ENCODE peak calls at places on chromosomes 5 and 9, in nine cellular contexts. G is AG10803, P is astrocyte of the spinal cord, K is cardiac muscle cell, W is H1, J is GM23338, E is A673, Z is right atrium auricular region, N is NB4. C is an unnamed sample.

GRCh38 chr9:79969383-79969782 is 397.6 kb downstream of the TLE4 start:
- DNase-seq in G (no peak), P (no peak), K (no peak), W (no peak), J (no peak), E (no peak), Z (no peak), N (no peak), C (no peak)

GRCh38 chr9:97864396-97864795 is 11.4 kb downstream of the FOXE1 start:
- DNase-seq in G (no peak), P (no peak), K (no peak), W (no peak), J (no peak), E (no peak), Z (no peak), N (no peak), C (no peak)

GRCh38 chr9:137676998-137677397 is 58.2 kb downstream of the EHMT1 start:
- DNase-seq in G (no peak), P (no peak), K (no peak), W (no peak), J (no peak), E (no peak), Z (no peak), N (peak; percentile 28), C (no peak)

GRCh38 chr9:105842023-105842644 is 147.8 kb downstream of the TMEM38B start:
- DNase-seq in G (peak; percentile 22), P (peak; percentile 51), K (peak; percentile 57), W (no peak), J (peak; percentile 69), E (peak; percentile 46), Z (no peak), N (peak; percentile 50), C (no peak)

GRCh38 chr5:129664336-129664937 is 83.5 kb upstream of the MINAR2 start:
- DNase-seq in G (no peak), P (peak; percentile 62), K (peak; percentile 41), W (peak; percentile 66), J (peak; percentile 65), E (peak; percentile 78), Z (peak; percentile 66), N (peak; percentile 49), C (no peak)

GRCh38 chr5:36356915-36357314 is 55.2 kb upstream of the RANBP3L start:
- DNase-seq in G (no peak), P (no peak), K (no peak), W (no peak), J (no peak), E (no peak), Z (no peak), N (no peak), C (no peak)

GRCh38 chr5:87390075-87390474 is 22.7 kb downstream of the CCNH start:
- DNase-seq in G (no peak), P (no peak), K (no peak), W (no peak), J (no peak), E (no peak), Z (no peak), N (no peak), C (no peak)

GRCh38 chr9:73270967-73271722 is 119.5 kb downstream of the ANXA1 start:
- DNase-seq in G (peak; percentile 78), P (peak; percentile 86), K (no peak), W (no peak), J (no peak), E (peak; percentile 75), Z (no peak), N (peak; percentile 69), C (no peak)

GRCh38 chr9:126057461-126057860 is 269.2 kb upstream of the MVB12B start:
- DNase-seq in G (no peak), P (no peak), K (no peak), W (no peak), J (no peak), E (no peak), Z (no peak), N (no peak), C (no peak)

GRCh38 chr5:61053937-61054336 is 108.3 kb downstream of the SMIM15 start:
- DNase-seq in G (no peak), P (no peak), K (no peak), W (no peak), J (no peak), E (no peak), Z (no peak), N (no peak), C (no peak)

GRCh38 chr5:65191554-65192126 is 290.1 kb downstream of the ADAMTS6 start:
- DNase-seq in G (no peak), P (peak; percentile 46), K (no peak), W (no peak), J (no peak), E (no peak), Z (no peak), N (no peak), C (no peak)

GRCh38 chr9:22331533-22331932 is 115.1 kb upstream of the DMRTA1 start:
- DNase-seq in G (no peak), P (no peak), K (no peak), W (no peak), J (no peak), E (no peak), Z (no peak), N (no peak), C (no peak)

GRCh38 chr9:19286634-19287188 is 56.2 kb downstream of the DENND4C start:
- DNase-seq in G (no peak), P (peak; percentile 19), K (peak; percentile 2), W (no peak), J (no peak), E (no peak), Z (no peak), N (no peak), C (no peak)

GRCh38 chr5:80346055-80346454 is 26.3 kb downstream of the SPZ1 start:
- DNase-seq in G (no peak), P (peak; percentile 2), K (peak; percentile 34), W (no peak), J (peak; percentile 77), E (peak; percentile 30), Z (no peak), N (peak; percentile 56), C (no peak)

GRCh38 chr5:72151646-72152045 is 44.4 kb downstream of the MAP1B start:
- DNase-seq in G (no peak), P (no peak), K (no peak), W (no peak), J (no peak), E (no peak), Z (no peak), N (no peak), C (no peak)

GRCh38 chr5:72151169-72151568 is 43.9 kb downstream of the MAP1B start:
- DNase-seq in G (peak; percentile 64), P (no peak), K (no peak), W (no peak), J (no peak), E (no peak), Z (no peak), N (no peak), C (no peak)

GRCh38 chr5:72152506-72152905 is 45.2 kb downstream of the MAP1B start:
- DNase-seq in G (peak; percentile 46), P (peak; percentile 66), K (no peak), W (no peak), J (no peak), E (no peak), Z (no peak), N (no peak), C (no peak)

GRCh38 chr5:72147601-72148000 is 40.3 kb downstream of the MAP1B start:
- DNase-seq in G (no peak), P (no peak), K (no peak), W (no peak), J (no peak), E (no peak), Z (no peak), N (no peak), C (no peak)

GRCh38 chr5:72149742-72150141 is 42.5 kb downstream of the MAP1B start:
- DNase-seq in G (no peak), P (no peak), K (no peak), W (no peak), J (no peak), E (peak; percentile 37), Z (no peak), N (no peak), C (no peak)
- TF ChIP-seq CTCF in G (peak; percentile 35), P (peak; percentile 22), K (peak; percentile 25), W (no peak), J (no peak), E (peak; percentile 50), Z (no peak), N (no peak), C (peak; percentile 38)

GRCh38 chr5:128493657-128494329 is 44.3 kb downstream of the FBN2 start:
- DNase-seq in G (no peak), P (no peak), K (no peak), W (no peak), J (peak; percentile 8), E (no peak), Z (no peak), N (no peak), C (no peak)

GRCh38 chr5:128491291-128491690 is 46.8 kb downstream of the FBN2 start:
- DNase-seq in G (no peak), P (no peak), K (no peak), W (no peak), J (peak; percentile 22), E (no peak), Z (no peak), N (peak; percentile 50), C (no peak)

GRCh38 chr5:128498844-128499455 is 39.1 kb downstream of the FBN2 start:
- DNase-seq in G (peak; percentile 60), P (peak; percentile 84), K (peak; percentile 64), W (no peak), J (peak; percentile 66), E (peak; percentile 55), Z (no peak), N (peak; percentile 53), C (no peak)

GRCh38 chr5:128494516-128494915 is 43.5 kb downstream of the FBN2 start:
- DNase-seq in G (no peak), P (no peak), K (no peak), W (no peak), J (peak; percentile 55), E (peak; percentile 4), Z (no peak), N (peak; percentile 8), C (no peak)
- TF ChIP-seq CTCF in G (no peak), P (peak; percentile 39), K (peak; percentile 23), W (peak; percentile 46), J (peak; percentile 66), E (peak; percentile 32), Z (no peak), N (peak; percentile 17), C (peak; percentile 36)

DNA sequence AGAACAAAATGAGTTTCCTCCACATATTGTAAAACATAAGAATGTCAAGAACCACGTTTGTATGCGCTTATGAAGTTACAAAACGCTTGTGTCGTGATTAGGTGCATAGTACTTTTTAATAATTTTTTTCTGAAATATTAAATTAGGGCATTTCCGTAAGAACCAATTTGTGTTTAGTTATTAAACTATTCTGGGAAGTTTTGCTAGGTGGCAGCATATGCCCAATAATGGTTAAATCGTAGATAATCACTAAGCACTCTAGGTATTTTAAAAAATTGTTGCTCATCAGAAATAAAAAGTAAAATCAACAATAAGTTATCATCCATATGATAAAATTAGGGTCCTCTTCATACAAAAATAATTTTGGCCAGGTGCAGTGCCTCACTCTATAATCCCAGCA is 5.4 kb downstream of the SRFBP1 start:
- DNase-seq in G (peak; percentile 55), P (peak; percentile 69), K (no peak), W (no peak), J (no peak), E (peak; percentile 38), Z (no peak), N (no peak), C (no peak)
- TF ChIP-seq CTCF in G (peak; percentile 63), P (peak; percentile 41), K (peak; percentile 44), W (no peak), J (no peak), E (peak; percentile 59), Z (no peak), N (no peak), C (peak; percentile 64)

GRCh38 chr9:101668466-101668865 is 70.0 kb downstream of the GRIN3A start:
- DNase-seq in G (no peak), P (no peak), K (no peak), W (no peak), J (no peak), E (no peak), Z (no peak), N (no peak), C (no peak)
- TF ChIP-seq CTCF in G (no peak), P (no peak), K (no peak), W (no peak), J (no peak), E (no peak), Z (no peak), N (no peak), C (no peak)